ENCODE peak calls at places on chromosomes 11 and 22, in seven cellular contexts. H, U, D, A, W, B and V are unnamed samples.

GRCh38 chr11:15883349-15883961 is 472.9 kb downstream of the SOX6 start:
- DNase-seq in W (no peak), U (peak; percentile 18), H (no peak), A (no peak), D (no peak), B (no peak), V (no peak)

GRCh38 chr22:30392661-30393321 is 4.0 kb upstream of the SEC14L2 start:
- DNase-seq in A (no peak), B (no peak), W (no peak), D (no peak), U (no peak), H (no peak), V (no peak)

GRCh38 chr11:120517390-120518315 is 6.1 kb downstream of the GRIK4 start:
- DNase-seq in D (no peak), H (no peak), U (no peak), A (no peak), B (no peak), W (no peak), V (no peak)

GRCh38 chr11:73288197-73288872 is 16.2 kb downstream of the P2RY6 start:
- DNase-seq in B (no peak), D (no peak), U (no peak), H (no peak), W (no peak), A (no peak), V (no peak)

GRCh38 chr11:118071416-118072030 is 5.4 kb upstream of the TMPRSS4 start:
- DNase-seq in A (no peak), U (no peak), D (no peak), W (peak; percentile 27), B (no peak), H (no peak), V (no peak)

GRCh38 chr22:50441428-50441993 is 33.3 kb downstream of the SBF1 start:
- DNase-seq in D (no peak), H (no peak), B (no peak), W (no peak), A (no peak), U (no peak), V (no peak)

GRCh38 chr11:134176284-134176683 is 47.5 kb downstream of the NCAPD3 start:
- DNase-seq in A (no peak), H (no peak), D (no peak), W (no peak), U (no peak), B (peak; percentile 77), V (no peak)

GRCh38 chr22:17941501-17942406 is 82.6 kb downstream of the MICAL3 start:
- DNase-seq in B (no peak), H (no peak), U (no peak), W (no peak), A (no peak), D (no peak), V (no peak)

GRCh38 chr22:17924735-17925727 is 99.3 kb downstream of the MICAL3 start:
- DNase-seq in U (no peak), D (no peak), B (no peak), A (peak; percentile 43), H (no peak), W (no peak), V (peak; percentile 32)

GRCh38 chr22:45334528-45334927 is 24.8 kb downstream of the FAM118A start:
- DNase-seq in H (no peak), W (no peak), A (no peak), D (no peak), B (peak; percentile 81), U (no peak), V (peak; percentile 70)

GRCh38 chr11:83007477-83007876 is 64.2 kb downstream of the RAB30 start:
- DNase-seq in D (no peak), U (no peak), W (no peak), A (no peak), H (no peak), B (no peak), V (no peak)

GRCh38 chr11:16607675-16608644 is 130.5 kb upstream of the C11orf58 start:
- DNase-seq in D (peak; percentile 61), U (peak; percentile 41), A (no peak), B (no peak), H (no peak), W (peak; percentile 87), V (peak; percentile 79)

GRCh38 chr11:29019960-29020683 is 911.9 kb downstream of the METTL15 start:
- DNase-seq in U (no peak), B (no peak), H (peak; percentile 75), D (no peak), W (peak; percentile 58), A (peak; percentile 73), V (peak; percentile 44)
- TF ChIP-seq CTCF in U (no peak), B (peak; percentile 30), H (peak; percentile 34), D (peak; percentile 52), W (peak; percentile 77), A (peak; percentile 79), V (peak; percentile 65)

GRCh38 chr11:121721961-121722360 is 269.2 kb upstream of the SORL1-AS1 start:
- DNase-seq in A (no peak), B (peak; percentile 59), D (no peak), H (no peak), W (no peak), U (no peak), V (no peak)
- H3K4me3 ChIP-seq in A (no peak overlapping the region), B (peak overlapping the region; percentile 65), D (peak overlapping the region; percentile 58), H (no peak overlapping the region), W (peak overlapping the region; percentile 72), U (peak overlapping the region; percentile 44), V (no peak overlapping the region)

GRCh38 chr22:20117656-20118571 is 888 bp upstream of the TRMT2A start:
- DNase-seq in H (no peak), W (peak; percentile 32), A (no peak), D (no peak), B (peak; percentile 45), U (no peak), V (peak; percentile 46)

GRCh38 chr22:20115691-20116375 is at the start of gene RANBP1:
- DNase-seq in B (peak; percentile 41), H (no peak), U (no peak), D (no peak), A (no peak), W (peak; percentile 21), V (no peak)

GRCh38 chr22:20116376-20116950 is 559 bp downstream of the RANBP1 start:
- DNase-seq in A (no peak), U (peak; percentile 41), B (no peak), D (no peak), H (no peak), W (peak; percentile 20), V (no peak)

GRCh38 chr22:20118572-20119020 is 1.6 kb upstream of the TRMT2A start:
- DNase-seq in A (no peak), H (no peak), W (no peak), U (no peak), B (peak; percentile 10), D (no peak), V (no peak)

DNA sequence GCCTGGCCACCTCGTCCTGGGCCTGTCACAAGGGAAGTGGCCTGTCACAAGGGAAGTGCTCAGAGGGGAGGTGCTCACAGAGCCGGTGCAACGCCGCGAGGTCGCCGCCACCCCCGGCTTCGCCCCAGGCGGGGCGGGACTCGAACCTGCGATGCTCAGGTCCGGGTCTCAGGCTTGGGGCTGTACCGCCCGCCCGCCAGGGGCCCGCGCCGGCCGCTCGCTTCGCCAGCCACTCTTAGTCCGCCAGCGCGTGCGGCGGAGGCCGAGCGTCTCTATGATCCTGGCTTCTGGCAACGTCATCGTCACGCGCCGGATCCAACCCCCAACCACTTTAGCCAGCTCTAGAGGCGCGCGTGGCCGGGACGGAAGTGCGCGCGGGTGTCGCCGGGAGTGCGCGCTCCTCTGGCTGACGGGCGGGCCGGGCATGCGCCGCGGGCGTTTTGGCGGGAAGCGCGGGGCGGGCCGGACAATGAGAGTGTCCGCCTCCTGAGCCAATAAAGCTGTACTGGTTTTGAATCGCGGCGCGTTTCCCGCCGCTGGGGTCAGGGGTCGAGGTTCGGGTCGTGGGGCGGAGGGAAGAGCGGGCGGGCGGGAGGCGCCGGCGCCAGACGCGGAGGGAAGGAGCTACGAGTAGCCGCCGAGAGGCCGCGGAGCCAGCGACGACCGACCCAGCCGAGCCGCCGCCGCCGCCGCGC is at the start of gene TRMT2A:
- DNase-seq in W (peak; percentile 99), B (peak; percentile 96), A (peak; percentile 91), U (peak; percentile 99), H (peak; percentile 98), D (peak; percentile 94), V (peak; percentile 99)
- TF ChIP-seq CTCF in W (no peak), B (peak; percentile 40), A (peak; percentile 26), U (peak; percentile 22), H (no peak), D (no peak), V (no peak)

DNA sequence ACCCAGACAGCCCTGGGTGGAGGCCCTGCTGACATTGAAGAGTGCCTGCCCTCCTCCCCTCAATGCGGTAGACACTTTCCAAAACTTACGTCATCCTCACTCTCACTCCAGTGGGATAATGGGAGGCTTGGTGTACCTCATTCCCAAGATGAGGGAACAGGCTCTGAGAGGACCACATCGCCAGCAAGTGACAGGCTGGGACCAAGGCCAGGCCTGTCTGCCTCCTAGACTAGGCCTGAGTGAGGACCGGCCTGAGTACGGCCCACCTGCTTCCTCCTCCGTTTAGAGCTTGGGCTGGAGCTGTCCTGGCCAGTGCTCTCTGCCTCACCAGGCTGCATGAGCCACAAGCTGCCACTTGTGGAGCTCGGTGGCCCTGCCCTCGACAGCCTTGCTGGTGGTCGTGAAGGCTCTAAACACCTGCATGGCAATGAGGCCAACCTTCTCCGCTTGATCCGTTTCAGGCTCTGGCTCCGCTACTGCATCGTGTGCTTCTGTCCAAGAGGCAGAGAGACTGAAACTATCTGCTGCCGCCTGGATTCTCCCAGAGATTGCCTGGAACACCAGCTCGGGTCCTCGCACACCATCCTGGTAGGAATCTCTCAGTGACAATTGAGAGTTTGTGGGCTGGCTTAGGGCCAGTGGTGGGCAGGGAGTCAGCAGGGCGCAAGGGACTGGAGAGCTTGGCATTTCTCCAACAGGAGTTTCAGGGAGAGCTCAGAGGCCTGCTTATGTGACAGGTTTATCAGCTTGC is 9.5 kb downstream of the LRRC75B start:
- DNase-seq in D (no peak), U (no peak), W (no peak), H (no peak), B (no peak), A (no peak), V (peak; percentile 36)
- H3K4me3 ChIP-seq in D (no peak overlapping the region), U (peak overlapping the region; percentile 12), W (no peak overlapping the region), H (no peak overlapping the region), B (no peak overlapping the region), A (no peak overlapping the region), V (no peak overlapping the region)

GRCh38 chr22:42614312-42615091 is at the start of gene POLDIP3:
- DNase-seq in A (peak; percentile 95), B (peak; percentile 99), W (peak; percentile 99), D (peak; percentile 97), U (peak; percentile 99), H (peak; percentile 97), V (peak; percentile 99)
- TF ChIP-seq CTCF in A (no peak), B (peak; percentile 53), W (no peak), D (peak; percentile 31), U (peak; percentile 49), H (no peak), V (peak; percentile 26)

GRCh38 chr11:34284836-34285235 is 73.0 kb downstream of the ABTB2 start:
- DNase-seq in B (no peak), H (no peak), W (no peak), A (no peak), D (no peak), U (no peak), V (no peak)
- H3K4me3 ChIP-seq in B (no peak overlapping the region), H (no peak overlapping the region), W (no peak overlapping the region), A (no peak overlapping the region), D (no peak overlapping the region), U (no peak overlapping the region), V (no peak overlapping the region)

GRCh38 chr11:116691779-116692178 is 81.0 kb downstream of the BUD13 start:
- DNase-seq in U (peak; percentile 37), H (no peak), B (no peak), A (peak; percentile 66), W (peak; percentile 86), D (no peak), V (peak; percentile 44)
- TF ChIP-seq CTCF in U (peak; percentile 76), H (peak; percentile 65), B (peak; percentile 82), A (peak; percentile 93), W (peak; percentile 87), D (peak; percentile 87), V (peak; percentile 82)